ENCODE peak calls at places on chromosome 18, in five cellular contexts. B, D, K, U and F are unnamed samples.

GRCh38 chr18:7452331-7452730 is 114.8 kb upstream of the PTPRM start:
- DNase-seq in U (no peak), B (peak; percentile 72), D (no peak), K (no peak), F (peak; percentile 69)

GRCh38 chr18:51028201-51028805 is 1.7 kb upstream of the SMAD4 start:
- DNase-seq in U (no peak), D (no peak), K (no peak), B (peak; percentile 52), F (no peak)

GRCh38 chr18:11839556-11839955 is 11.7 kb upstream of the CHMP1B start:
- DNase-seq in K (no peak), U (no peak), D (no peak), B (no peak), F (no peak)

GRCh38 chr18:57434536-57435494 is at the start of gene ONECUT2:
- DNase-seq in D (peak; percentile 77), K (no peak), U (peak; percentile 69), B (peak; percentile 84), F (peak; percentile 100)

GRCh38 chr18:10398571-10398970 is 55.9 kb upstream of the APCDD1 start:
- DNase-seq in B (no peak), U (no peak), D (peak; percentile 38), K (no peak), F (no peak)

GRCh38 chr18:35736696-35737095 is 155.2 kb downstream of the GALNT1 start:
- DNase-seq in K (no peak), B (no peak), D (no peak), U (peak; percentile 8), F (no peak)

GRCh38 chr18:9446839-9447238 is 28.5 kb upstream of the RALBP1 start:
- DNase-seq in D (no peak), U (no peak), B (no peak), K (no peak), F (no peak)

GRCh38 chr18:78809845-78810244 is 169.8 kb upstream of the SALL3 start:
- DNase-seq in B (no peak), K (no peak), D (no peak), U (no peak), F (no peak)

GRCh38 chr18:74914052-74914591 is 294.8 kb downstream of the PTGR3 start:
- DNase-seq in D (no peak), U (no peak), K (no peak), B (no peak), F (no peak)

GRCh38 chr18:63158012-63158631 is 161.4 kb downstream of the BCL2 start:
- DNase-seq in K (no peak), D (no peak), B (no peak), U (no peak), F (no peak)

GRCh38 chr18:35510071-35511010 is 12.6 kb upstream of the INO80C start:
- DNase-seq in D (no peak), U (no peak), K (no peak), B (no peak), F (no peak)

GRCh38 chr18:45566025-45566740 is 49.1 kb upstream of the SLC14A2 start:
- DNase-seq in U (peak; percentile 84), B (peak; percentile 63), K (no peak), D (no peak), F (peak; percentile 90)

GRCh38 chr18:48764452-48764851 is 186.3 kb downstream of the SMAD7 start:
- DNase-seq in K (no peak), B (no peak), D (no peak), U (no peak), F (no peak)

GRCh38 chr18:48529796-48530195 is 9.0 kb upstream of the CTIF start:
- DNase-seq in B (peak; percentile 34), K (no peak), D (no peak), U (peak; percentile 71), F (peak; percentile 73)

GRCh38 chr18:21739604-21740473 is 753 bp upstream of the MIB1 start:
- DNase-seq in U (no peak), D (no peak), K (no peak), B (no peak), F (no peak)

GRCh38 chr18:31058897-31059296 is 16.4 kb upstream of the DSC3 start:
- DNase-seq in D (no peak), U (no peak), K (no peak), B (no peak), F (no peak)

GRCh38 chr18:2337552-2338141 is 233.7 kb downstream of the METTL4 start:
- DNase-seq in U (peak; percentile 5), K (no peak), B (peak; percentile 57), D (no peak), F (peak; percentile 53)

GRCh38 chr18:72922895-72923294 is 55.1 kb upstream of the NETO1 start:
- DNase-seq in D (no peak), U (no peak), B (no peak), K (no peak), F (no peak)

GRCh38 chr18:49763590-49763989 is 49.7 kb downstream of the ACAA2 start:
- DNase-seq in B (no peak), K (no peak), U (no peak), D (no peak), F (no peak)

GRCh38 chr18:74644713-74645112 is 47.0 kb downstream of the ZNF407 start:
- DNase-seq in B (no peak), K (no peak), U (no peak), D (no peak), F (no peak)

GRCh38 chr18:45820144-45820745 is 5.2 kb upstream of the SIGLEC15 start:
- DNase-seq in U (no peak), K (no peak), B (no peak), D (no peak), F (no peak)

GRCh38 chr18:21444465-21445023 is 156.0 kb downstream of the ESCO1 start:
- DNase-seq in K (no peak), U (peak; percentile 38), B (peak; percentile 66), D (no peak), F (peak; percentile 67)

GRCh38 chr18:61352611-61353010 is 19.4 kb downstream of the CDH20 start:
- DNase-seq in D (no peak), K (no peak), U (no peak), B (no peak), F (no peak)

GRCh38 chr18:449374-449773 is 51.1 kb downstream of the COLEC12 start:
- DNase-seq in K (no peak), U (no peak), B (no peak), D (no peak), F (no peak)

GRCh38 chr18:5772706-5773105 is 122.6 kb downstream of the TMEM200C start:
- DNase-seq in K (no peak), U (no peak), D (no peak), B (no peak), F (no peak)

GRCh38 chr18:21904856-21905255 is 164.3 kb downstream of the MIB1 start:
- DNase-seq in D (no peak), U (no peak), K (no peak), B (no peak), F (no peak)

GRCh38 chr18:621181-621580 is 24.4 kb downstream of the CLUL1 start:
- DNase-seq in K (no peak), D (no peak), B (peak; percentile 33), U (peak; percentile 47), F (peak; percentile 73)

GRCh38 chr18:1846640-1847039 is 724.7 kb downstream of the METTL4 start:
- DNase-seq in U (no peak), D (no peak), K (no peak), B (peak; percentile 44), F (no peak)

GRCh38 chr18:13889661-13890060 is 25.7 kb downstream of the MC2R start:
- DNase-seq in D (no peak), K (no peak), U (no peak), B (peak; percentile 75), F (no peak)

GRCh38 chr18:369224-370010 is 101.6 kb upstream of the THOC1 start:
- DNase-seq in U (no peak), B (no peak), K (no peak), D (no peak), F (no peak)

GRCh38 chr18:47799376-47799775 is 131.1 kb downstream of the SMAD2 start:
- DNase-seq in U (no peak), D (no peak), B (no peak), K (no peak), F (no peak)

GRCh38 chr18:48157956-48158355 is 227.5 kb upstream of the SMAD2 start:
- DNase-seq in K (no peak), U (no peak), D (no peak), B (peak; percentile 11), F (no peak)

GRCh38 chr18:39911716-39912115 is 2043.3 kb upstream of the PIK3C3 start:
- DNase-seq in D (no peak), K (no peak), B (no peak), U (no peak), F (no peak)

GRCh38 chr18:49612515-49613033 is 50.7 kb downstream of the LIPG start:
- DNase-seq in U (no peak), D (no peak), B (peak; percentile 9), K (no peak), F (no peak)

GRCh38 chr18:48898521-48898920 is 52.2 kb downstream of the SMAD7 start:
- DNase-seq in B (no peak), K (no peak), U (no peak), D (no peak), F (no peak)